ENCODE peak calls at places on chromosomes 5 and 9, in four cellular contexts. C is ascending aorta, P is GM13977, A is dorsolateral prefrontal cortex. L is an unnamed sample.

GRCh38 chr9:38096238-38096805 is 27.3 kb upstream of the SHB start:
- DNase-seq in C (no peak), P (no peak), A (no peak), L (no peak)

GRCh38 chr5:149887622-149888183 is 56.9 kb downstream of the PDE6A start:
- DNase-seq in C (no peak), P (no peak), A (no peak), L (no peak)

GRCh38 chr5:96624631-96625030 is 37.5 kb upstream of the CAST start:
- DNase-seq in C (no peak), P (no peak), A (no peak), L (no peak)

GRCh38 chr5:172920995-172921394 is 38.2 kb upstream of the RPL26L1 start:
- DNase-seq in C (no peak), P (no peak), A (no peak), L (no peak)

GRCh38 chr5:148384389-148384756 is 615 bp downstream of the FBXO38 start:
- DNase-seq in C (no peak), P (no peak), A (no peak), L (no peak)

GRCh38 chr9:94127806-94128205 is 43.5 kb downstream of the PTPDC1 start:
- DNase-seq in C (no peak), P (no peak), A (no peak), L (no peak)

GRCh38 chr9:109652971-109653370 is 127.0 kb upstream of the PALM2AKAP2 start:
- DNase-seq in C (no peak), P (no peak), A (no peak), L (no peak)

GRCh38 chr5:146042628-146043279 is 62.6 kb downstream of the PLAC8L1 start:
- DNase-seq in C (no peak), P (no peak), A (no peak), L (no peak)

GRCh38 chr9:18989097-18989496 is 43.9 kb downstream of the SAXO1 start:
- DNase-seq in C (no peak), P (no peak), A (no peak), L (no peak)

GRCh38 chr5:121377446-121377845 is 474.2 kb upstream of the FTMT start:
- DNase-seq in C (no peak), P (no peak), A (no peak), L (no peak)

GRCh38 chr9:83596899-83597504 is 25.9 kb upstream of the IDNK start:
- DNase-seq in C (no peak), P (peak), A (peak), L (peak)

GRCh38 chr5:181170237-181170830 is 22.9 kb downstream of the OR2V2 start:
- DNase-seq in C (no peak), P (no peak), A (no peak), L (no peak)

GRCh38 chr5:55421074-55421529 is 113.3 kb downstream of the MTREX start:
- DNase-seq in C (no peak), P (peak), A (no peak), L (no peak)

GRCh38 chr9:126559296-126559695 is 54.4 kb upstream of the LMX1B start:
- DNase-seq in C (no peak), P (no peak), A (no peak), L (no peak)

GRCh38 chr5:78482948-78483347 is 122.5 kb downstream of the SCAMP1 start:
- DNase-seq in C (no peak), P (no peak), A (no peak), L (no peak)

GRCh38 chr9:7164440-7165349 is 406.9 kb downstream of the KDM4C start:
- DNase-seq in C (no peak), P (no peak), A (no peak), L (no peak)

GRCh38 chr9:14119694-14120514 is 194.0 kb downstream of the NFIB start:
- DNase-seq in C (no peak), P (no peak), A (no peak), L (no peak)

GRCh38 chr5:176371621-176372539 is 6.6 kb downstream of the ARL10 start:
- DNase-seq in C (no peak), P (no peak), A (no peak), L (no peak)

GRCh38 chr9:125550633-125551032 is 156.4 kb downstream of the MAPKAP1 start:
- DNase-seq in C (no peak), P (no peak), A (no peak), L (no peak)

GRCh38 chr5:11851965-11852745 is 52.1 kb downstream of the CTNND2 start:
- DNase-seq in C (no peak), P (no peak), A (no peak), L (no peak)

GRCh38 chr5:67143549-67143948 is 53.0 kb downstream of the CD180 start:
- DNase-seq in C (no peak), P (no peak), A (no peak), L (no peak)

GRCh38 chr5:109743770-109744212 is 54.1 kb downstream of the MAN2A1 start:
- DNase-seq in C (no peak), P (no peak), A (peak), L (no peak)

GRCh38 chr5:124649548-124650501 is 96.6 kb downstream of the ZNF608 start:
- DNase-seq in C (peak), P (peak), A (no peak), L (peak)

GRCh38 chr5:177430972-177431316 is 4.5 kb downstream of the GRK6 start:
- DNase-seq in C (no peak), P (no peak), A (no peak), L (no peak)

GRCh38 chr9:138103824-138104206 is 226.2 kb downstream of the CACNA1B start:
- DNase-seq in C (no peak), P (peak), A (peak), L (no peak)

GRCh38 chr9:138101444-138102234 is 224.1 kb downstream of the CACNA1B start:
- DNase-seq in C (no peak), P (peak), A (peak), L (no peak)

GRCh38 chr9:138100711-138101349 is 223.2 kb downstream of the CACNA1B start:
- DNase-seq in C (no peak), P (no peak), A (peak), L (no peak)

GRCh38 chr9:138103111-138103823 is 225.7 kb downstream of the CACNA1B start:
- DNase-seq in C (no peak), P (peak), A (peak), L (no peak)

GRCh38 chr9:138102246-138103051 is 224.9 kb downstream of the CACNA1B start:
- DNase-seq in C (no peak), P (peak), A (peak), L (no peak)
- TF ChIP-seq CTCF in C (no peak), P (no peak), A (no peak), L (no peak)

GRCh38 chr9:23774266-23774665 is 51.8 kb downstream of the ELAVL2 start:
- DNase-seq in C (no peak), P (no peak), A (no peak), L (no peak)
- TF ChIP-seq CTCF in C (no peak), P (no peak), A (no peak), L (no peak)

DNA sequence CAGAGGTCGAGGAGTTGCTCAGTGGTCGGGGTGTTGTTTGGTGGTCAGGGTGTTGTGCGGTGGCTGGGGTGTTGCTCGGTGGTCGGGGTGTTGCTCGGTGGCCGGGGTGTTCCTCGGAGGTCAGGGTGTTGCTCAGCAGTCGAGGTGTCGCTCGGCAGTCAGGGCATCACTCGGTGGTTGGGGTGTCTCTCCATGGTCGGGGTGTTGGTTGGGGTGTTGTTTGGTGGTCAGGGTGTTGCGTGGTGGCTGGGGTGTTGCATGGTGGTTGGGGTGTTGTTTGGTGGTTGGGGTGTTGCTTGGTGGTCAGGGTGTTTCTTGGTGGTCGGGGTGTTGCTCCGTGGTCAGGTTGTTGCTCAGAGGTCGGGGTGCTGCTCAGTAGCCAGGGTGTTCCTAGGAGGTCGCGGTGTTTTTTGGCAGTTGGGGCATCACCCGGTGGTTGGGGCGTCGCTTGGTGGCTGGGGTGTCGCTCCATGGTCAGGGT is 11.0 kb upstream of the GPSM1 start:
- DNase-seq in C (no peak), P (no peak), A (no peak), L (peak)
- TF ChIP-seq CTCF in C (no peak), P (no peak), A (no peak), L (no peak)

GRCh38 chr9:33464045-33464636 is 9.6 kb downstream of the NOL6 start:
- DNase-seq in C (no peak), P (no peak), A (no peak), L (no peak)
- TF ChIP-seq CTCF in C (no peak), P (no peak), A (no peak), L (no peak)

GRCh38 chr5:138632900-138633489 is 57.8 kb upstream of the HSPA9 start:
- DNase-seq in C (no peak), P (peak), A (peak), L (no peak)
- TF ChIP-seq CTCF in C (no peak), P (peak), A (peak), L (peak)

L was measured in natural killer cell.